ENCODE peak calls at places on chromosomes 13 and 19, in four cellular contexts. One of them, this sample, is unnamed.

GRCh38 chr19:5900976-5901375 is 2.6 kb downstream of the NDUFA11 start:
- DNase-seq in K562: no peak
- DNase-seq in HL-60: no peak
- DNase-seq in GM12878: no peak
- DNase-seq in this sample: no peak

GRCh38 chr19:51407631-51408131 is 9.8 kb downstream of the SIGLEC10 start:
- DNase-seq in GM12878: no peak
- DNase-seq in HL-60: peak; percentile 90
- DNase-seq in K562: peak; percentile 81
- DNase-seq in this sample: no peak

GRCh38 chr13:84917252-84917878 is 881.9 kb downstream of the SLITRK6 start:
- DNase-seq in HL-60: no peak
- DNase-seq in K562: no peak
- DNase-seq in GM12878: no peak
- DNase-seq in this sample: no peak

GRCh38 chr19:8488351-8488750 is 14.1 kb downstream of the PRAM1 start:
- DNase-seq in GM12878: no peak
- DNase-seq in HL-60: peak; percentile 31
- DNase-seq in K562: no peak
- DNase-seq in this sample: no peak

GRCh38 chr19:31436121-31436776 is 87.0 kb upstream of the TSHZ3 start:
- DNase-seq in HL-60: no peak
- DNase-seq in GM12878: no peak
- DNase-seq in K562: no peak
- DNase-seq in this sample: no peak

GRCh38 chr13:92224052-92224821 is 825.8 kb downstream of the GPC5 start:
- DNase-seq in GM12878: no peak
- DNase-seq in K562: peak; percentile 1
- DNase-seq in HL-60: no peak
- DNase-seq in this sample: no peak

GRCh38 chr13:66076417-66076816 is 1153.7 kb downstream of the PCDH9 start:
- DNase-seq in K562: peak; percentile 37
- DNase-seq in HL-60: peak; percentile 70
- DNase-seq in GM12878: no peak
- DNase-seq in this sample: no peak

GRCh38 chr19:35136977-35137702 is 1.5 kb upstream of the FXYD1 start:
- DNase-seq in HL-60: no peak
- DNase-seq in K562: no peak
- DNase-seq in GM12878: no peak
- DNase-seq in this sample: no peak

GRCh38 chr13:98896868-98897144 is 81.1 kb downstream of the DOCK9 start:
- DNase-seq in K562: no peak
- DNase-seq in GM12878: no peak
- DNase-seq in HL-60: no peak
- DNase-seq in this sample: no peak

GRCh38 chr19:30316000-30316491 is 56.1 kb upstream of the ZNF536 start:
- DNase-seq in K562: no peak
- DNase-seq in GM12878: no peak
- DNase-seq in HL-60: no peak
- DNase-seq in this sample: no peak

GRCh38 chr13:98571955-98572662 is 4.8 kb downstream of the STK24 start:
- DNase-seq in K562: peak; percentile 34
- DNase-seq in HL-60: no peak
- DNase-seq in GM12878: no peak
- DNase-seq in this sample: no peak

GRCh38 chr19:8360196-8360595 is 3.8 kb upstream of the ANGPTL4 start:
- DNase-seq in HL-60: no peak
- DNase-seq in K562: no peak
- DNase-seq in GM12878: no peak
- DNase-seq in this sample: no peak

GRCh38 chr13:106680796-106681482 is 113.0 kb upstream of the ARGLU1 start:
- DNase-seq in GM12878: no peak
- DNase-seq in K562: no peak
- DNase-seq in HL-60: no peak
- DNase-seq in this sample: no peak

GRCh38 chr19:709196-709964 is 645 bp downstream of the PALM start:
- DNase-seq in K562: no peak
- DNase-seq in GM12878: no peak
- DNase-seq in HL-60: no peak
- DNase-seq in this sample: no peak

GRCh38 chr13:23969672-23970071 is 72.4 kb upstream of the C1QTNF9B start:
- DNase-seq in HL-60: no peak
- DNase-seq in K562: no peak
- DNase-seq in GM12878: no peak
- DNase-seq in this sample: no peak

GRCh38 chr19:30313353-30313750 is 58.8 kb upstream of the ZNF536 start:
- DNase-seq in GM12878: no peak
- DNase-seq in K562: no peak
- DNase-seq in HL-60: no peak
- DNase-seq in this sample: no peak

GRCh38 chr19:48290341-48290922 is 20.6 kb downstream of the ZNF114 start:
- DNase-seq in GM12878: no peak
- DNase-seq in HL-60: no peak
- DNase-seq in K562: no peak
- DNase-seq in this sample: no peak

GRCh38 chr19:50413531-50413930 is 5.2 kb upstream of the SPIB start:
- DNase-seq in HL-60: no peak
- DNase-seq in GM12878: no peak
- DNase-seq in K562: no peak
- DNase-seq in this sample: no peak

GRCh38 chr13:104256701-104257100 is 1190.5 kb upstream of the SLC10A2 start:
- DNase-seq in GM12878: no peak
- DNase-seq in K562: no peak
- DNase-seq in HL-60: no peak
- DNase-seq in this sample: no peak

GRCh38 chr19:5880604-5881078 is 10.3 kb upstream of the FUT5 start:
- DNase-seq in GM12878: no peak
- DNase-seq in K562: no peak
- DNase-seq in HL-60: no peak
- DNase-seq in this sample: no peak

GRCh38 chr13:51912091-51912490 is 50.3 kb downstream of the CCDC70 start:
- DNase-seq in GM12878: no peak
- DNase-seq in HL-60: no peak
- DNase-seq in K562: no peak
- DNase-seq in this sample: no peak

GRCh38 chr19:56942749-56943148 is 102.2 kb upstream of the PEG3 start:
- DNase-seq in GM12878: no peak
- DNase-seq in HL-60: no peak
- DNase-seq in K562: peak; percentile 2
- DNase-seq in this sample: no peak

GRCh38 chr19:38952395-38953165 is 21.8 kb downstream of the MRPS12 start:
- DNase-seq in HL-60: peak; percentile 62
- DNase-seq in K562: peak; percentile 62
- DNase-seq in GM12878: no peak
- DNase-seq in this sample: peak; percentile 49
- TF ChIP-seq SPI1 in HL-60: no peak
- TF ChIP-seq SPI1 in K562: no peak
- TF ChIP-seq SPI1 in GM12878: no peak
- TF ChIP-seq SPI1 in this sample: no peak

GRCh38 chr19:46791944-46792343 is 3.5 kb upstream of the SLC1A5 start:
- DNase-seq in K562: no peak
- DNase-seq in GM12878: no peak
- DNase-seq in HL-60: peak; percentile 65
- DNase-seq in this sample: no peak
- TF ChIP-seq SPI1 in K562: peak; percentile 65
- TF ChIP-seq SPI1 in GM12878: peak; percentile 23
- TF ChIP-seq SPI1 in HL-60: peak; percentile 75
- TF ChIP-seq SPI1 in this sample: peak; percentile 51

DNA sequence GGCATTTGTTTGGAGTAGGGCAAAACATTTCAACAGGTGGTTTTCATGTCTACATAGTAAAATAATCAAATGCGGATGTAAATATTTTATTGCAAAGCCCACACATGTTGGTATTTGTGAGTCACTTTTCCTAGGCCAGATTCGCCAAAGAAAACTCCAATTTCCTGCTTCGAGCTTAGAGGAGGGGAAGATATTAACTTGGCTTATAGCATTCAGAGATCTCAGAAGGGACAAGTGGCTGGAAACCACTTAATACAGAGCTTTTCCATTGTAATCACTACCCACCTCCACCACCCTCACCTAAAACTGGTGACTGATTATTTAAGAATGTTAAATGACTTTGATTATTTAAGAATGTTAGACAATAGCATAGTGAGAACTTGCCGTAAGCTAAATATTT is 530.6 kb upstream of the SPRY2 start:
- DNase-seq in GM12878: no peak
- DNase-seq in HL-60: no peak
- DNase-seq in K562: no peak
- DNase-seq in this sample: no peak
- TF ChIP-seq SPI1 in GM12878: no peak
- TF ChIP-seq SPI1 in HL-60: no peak
- TF ChIP-seq SPI1 in K562: no peak
- TF ChIP-seq SPI1 in this sample: no peak

DNA sequence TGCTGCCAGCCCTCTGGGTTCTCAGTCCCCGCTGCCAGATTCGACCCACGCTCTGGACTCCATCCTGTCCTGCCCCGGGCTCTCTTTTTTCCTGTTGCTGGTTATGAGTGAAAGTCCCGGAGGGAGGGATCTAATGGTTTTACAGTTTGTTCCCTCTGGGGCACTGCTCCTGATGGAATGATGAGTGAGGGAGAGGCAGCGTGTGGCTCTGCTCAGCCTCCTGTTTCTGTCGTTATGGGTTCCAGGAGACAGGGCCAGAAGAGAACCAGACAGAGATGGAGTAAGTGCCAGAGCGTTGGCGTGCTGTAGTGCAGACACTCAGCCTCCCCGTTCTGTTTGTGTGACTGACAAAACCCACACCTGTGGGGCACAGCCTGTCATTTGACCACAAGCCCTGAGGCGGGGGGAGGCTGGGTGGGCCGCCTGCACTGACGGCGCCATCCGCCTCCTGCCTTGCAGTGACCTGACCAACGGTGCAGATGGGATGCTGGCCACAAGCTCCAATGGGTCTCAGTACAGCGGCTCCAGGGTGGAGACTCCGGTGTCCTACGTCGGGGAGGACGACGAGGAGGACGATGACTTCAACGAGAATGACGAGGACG is 18.2 kb downstream of the ATP4B start:
- DNase-seq in HL-60: no peak
- DNase-seq in GM12878: no peak
- DNase-seq in K562: no peak
- DNase-seq in this sample: no peak
- TF ChIP-seq SPI1 in HL-60: no peak
- TF ChIP-seq SPI1 in GM12878: no peak
- TF ChIP-seq SPI1 in K562: no peak
- TF ChIP-seq SPI1 in this sample: no peak

GRCh38 chr19:46885411-46885810 is 24.6 kb downstream of the ARHGAP35 start:
- DNase-seq in K562: no peak
- DNase-seq in GM12878: no peak
- DNase-seq in HL-60: no peak
- DNase-seq in this sample: no peak

GRCh38 chr19:46892252-46893179 is 31.7 kb downstream of the ARHGAP35 start:
- DNase-seq in GM12878: peak; percentile 48
- DNase-seq in K562: no peak
- DNase-seq in HL-60: no peak
- DNase-seq in this sample: no peak

GRCh38 chr19:46886546-46887239 is 25.9 kb downstream of the ARHGAP35 start:
- DNase-seq in GM12878: no peak
- DNase-seq in HL-60: no peak
- DNase-seq in K562: no peak
- DNase-seq in this sample: no peak

GRCh38 chr19:46887240-46887782 is 26.5 kb downstream of the ARHGAP35 start:
- DNase-seq in GM12878: no peak
- DNase-seq in HL-60: peak; percentile 15
- DNase-seq in K562: no peak
- DNase-seq in this sample: no peak

DNA sequence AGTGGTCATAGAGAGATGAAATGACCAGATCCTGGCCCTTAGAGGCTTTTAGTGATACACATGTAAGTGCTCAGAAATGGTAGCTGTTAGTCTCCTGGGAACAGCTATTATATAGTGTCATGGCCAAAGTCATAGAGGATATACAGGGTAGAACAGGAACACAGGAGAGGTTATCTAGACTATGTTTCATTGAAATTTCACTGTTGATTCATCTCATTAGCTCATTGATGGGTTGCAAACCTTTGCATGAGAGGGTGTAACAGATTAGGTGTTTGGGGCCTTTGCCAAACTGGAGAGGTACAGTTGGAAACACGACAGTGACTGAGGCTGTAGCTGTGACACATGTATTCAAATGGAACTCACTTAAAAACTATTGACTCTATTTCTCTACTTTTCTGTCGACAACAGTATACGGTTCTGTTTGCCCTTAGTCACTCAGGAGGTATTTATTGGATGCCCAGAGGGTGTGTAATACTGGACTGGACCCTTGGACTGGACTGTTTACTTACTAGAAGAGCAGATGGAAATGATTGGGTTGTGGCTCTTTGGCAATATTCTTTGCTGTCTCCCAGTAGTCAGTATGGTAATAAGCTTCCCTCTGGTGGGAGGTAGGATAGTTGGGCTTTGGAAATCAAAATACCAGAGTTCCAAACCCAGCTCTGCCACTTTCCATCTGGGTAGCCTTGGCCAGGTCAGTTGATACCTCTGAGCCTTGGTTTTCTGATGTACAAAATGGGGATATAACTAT is 29.8 kb downstream of the ARHGAP35 start:
- DNase-seq in K562: no peak
- DNase-seq in GM12878: no peak
- DNase-seq in HL-60: no peak
- DNase-seq in this sample: no peak
- TF ChIP-seq SPI1 in K562: no peak
- TF ChIP-seq SPI1 in GM12878: no peak
- TF ChIP-seq SPI1 in HL-60: no peak
- TF ChIP-seq SPI1 in this sample: no peak

GRCh38 chr19:41700381-41701195 is 7.8 kb upstream of the CEACAM5 start:
- DNase-seq in HL-60: no peak
- DNase-seq in GM12878: no peak
- DNase-seq in K562: no peak
- DNase-seq in this sample: no peak

GRCh38 chr19:41699968-41700323 is 8.5 kb upstream of the CEACAM5 start:
- DNase-seq in K562: no peak
- DNase-seq in GM12878: no peak
- DNase-seq in HL-60: no peak
- DNase-seq in this sample: no peak

GRCh38 chr19:41699231-41699967 is 9.0 kb upstream of the CEACAM5 start:
- DNase-seq in HL-60: no peak
- DNase-seq in GM12878: no peak
- DNase-seq in K562: no peak
- DNase-seq in this sample: no peak

GRCh38 chr19:41697198-41697855 is 9.3 kb upstream of the CEACAM7 start:
- DNase-seq in K562: no peak
- DNase-seq in HL-60: no peak
- DNase-seq in GM12878: no peak
- DNase-seq in this sample: no peak

DNA sequence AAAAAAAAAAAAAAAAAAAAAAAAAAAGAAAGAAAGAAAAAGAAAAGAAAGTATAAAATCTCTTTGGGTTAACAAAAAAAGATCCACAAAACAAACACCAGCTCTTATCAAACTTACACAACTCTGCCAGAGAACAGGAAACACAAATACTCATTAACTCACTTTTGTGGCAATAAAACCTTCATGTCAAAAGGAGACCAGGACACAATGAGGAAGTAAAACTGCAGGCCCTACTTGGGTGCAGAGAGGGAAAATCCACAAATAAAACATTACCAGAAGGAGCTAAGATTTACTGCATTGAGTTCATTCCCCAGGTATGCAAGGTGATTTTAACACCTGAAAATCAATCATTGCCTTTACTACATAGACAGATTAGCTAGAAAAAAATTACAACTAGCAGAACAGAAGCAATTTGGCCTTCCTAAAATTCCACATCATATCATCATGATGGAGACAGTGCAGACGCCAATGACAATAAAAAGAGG is 9.6 kb upstream of the CEACAM5 start:
- DNase-seq in GM12878: peak; percentile 13
- DNase-seq in HL-60: peak; percentile 36
- DNase-seq in K562: no peak
- DNase-seq in this sample: no peak
- TF ChIP-seq SPI1 in GM12878: no peak
- TF ChIP-seq SPI1 in HL-60: no peak
- TF ChIP-seq SPI1 in K562: no peak
- TF ChIP-seq SPI1 in this sample: no peak

This sample was measured in GM12891.